ENCODE peak calls at places on chromosomes 7 and 10, in nine cellular contexts. O is CD8-positive, alpha-beta T cell; H is HL-60; A is ovary; M is cardiac muscle cell; Y is stomach; X is AG10803; S is left ventricle myocardium inferior; V is transverse colon. K is an unnamed sample.
A peak's percentile ranks its signal among the peaks of the same experiment; 100 is the strongest.

GRCh38 chr10:84261236-84261635 is 16.4 kb downstream of the RGR start:
- DNase-seq in O (no peak), H (no peak), A (no peak), M (no peak), Y (no peak), X (no peak), S (no peak), V (no peak), K (no peak)

GRCh38 chr10:126500185-126500584 is 111.9 kb upstream of the ADAM12 start:
- DNase-seq in O (no peak), H (no peak), A (no peak), M (no peak), Y (no peak), X (no peak), S (no peak), V (no peak), K (no peak)

GRCh38 chr10:78045856-78046255 is 12.2 kb downstream of the RPS24 start:
- DNase-seq in O (no peak), H (no peak), A (no peak), M (no peak), Y (no peak), X (no peak), S (no peak), V (no peak), K (no peak)

GRCh38 chr7:44077061-44077460 is 5.3 kb downstream of the POLM start:
- DNase-seq in O (no peak), H (no peak), A (no peak), M (no peak), Y (no peak), X (no peak), S (no peak), V (no peak), K (no peak)

GRCh38 chr10:110008518-110009339 is 945 bp downstream of the ADD3 start:
- DNase-seq in O (peak; percentile 45), H (no peak), A (peak; percentile 43), M (peak; percentile 42), Y (peak; percentile 66), X (no peak), S (peak; percentile 55), V (peak; percentile 61), K (no peak)

GRCh38 chr10:19212590-19212989 is 164.0 kb downstream of the MALRD1 start:
- DNase-seq in O (no peak), H (no peak), A (no peak), M (no peak), Y (no peak), X (no peak), S (no peak), V (no peak), K (no peak)

GRCh38 chr7:129515381-129515780 is 13.1 kb downstream of the SMKR1 start:
- DNase-seq in O (no peak), H (no peak), A (no peak), M (no peak), Y (no peak), X (no peak), S (no peak), V (no peak), K (no peak)

GRCh38 chr10:13998090-13998838 is 332.5 kb downstream of the FRMD4A start:
- DNase-seq in O (no peak), H (no peak), A (no peak), M (no peak), Y (no peak), X (no peak), S (no peak), V (no peak), K (peak; percentile 85)

GRCh38 chr7:47852330-47853245 is 95.7 kb downstream of the PKD1L1 start:
- DNase-seq in O (no peak), H (no peak), A (no peak), M (peak; percentile 18), Y (no peak), X (no peak), S (no peak), V (no peak), K (no peak)

GRCh38 chr10:38163617-38164016 is 69.5 kb downstream of the ZNF37A start:
- DNase-seq in O (no peak), H (no peak), A (no peak), M (no peak), Y (no peak), X (no peak), S (no peak), V (no peak), K (no peak)

GRCh38 chr10:132678436-132679216 is 107.3 kb downstream of the NKX6-2 start:
- DNase-seq in O (no peak), H (no peak), A (peak; percentile 9), M (no peak), Y (no peak), X (no peak), S (no peak), V (no peak), K (no peak)

GRCh38 chr7:156725074-156725473 is 84.5 kb downstream of the RNF32 start:
- DNase-seq in O (no peak), H (no peak), A (no peak), M (no peak), Y (no peak), X (no peak), S (no peak), V (no peak), K (no peak)

GRCh38 chr10:2202401-2202800 is 465.1 kb upstream of the ADARB2 start:
- DNase-seq in O (no peak), H (no peak), A (no peak), M (no peak), Y (no peak), X (no peak), S (no peak), V (no peak), K (no peak)

GRCh38 chr10:49742683-49743463 is 19.2 kb downstream of the OGDHL start:
- DNase-seq in O (no peak), H (no peak), A (no peak), M (no peak), Y (peak; percentile 23), X (no peak), S (no peak), V (no peak), K (no peak)

GRCh38 chr7:874036-874749 is 2.2 kb upstream of the GET4 start:
- DNase-seq in O (no peak), H (no peak), A (peak; percentile 63), M (peak; percentile 56), Y (no peak), X (no peak), S (no peak), V (no peak), K (no peak)

GRCh38 chr7:876077-876971 is at the start of gene GET4:
- DNase-seq in O (peak; percentile 95), H (peak; percentile 96), A (peak; percentile 96), M (peak; percentile 94), Y (peak; percentile 98), X (peak; percentile 98), S (peak; percentile 96), V (peak; percentile 97), K (peak; percentile 93)

GRCh38 chr7:875051-875450 is 1.3 kb upstream of the GET4 start:
- DNase-seq in O (no peak), H (no peak), A (no peak), M (no peak), Y (no peak), X (no peak), S (no peak), V (no peak), K (no peak)

GRCh38 chr7:876972-877311 is 588 bp downstream of the GET4 start:
- DNase-seq in O (no peak), H (peak; percentile 63), A (no peak), M (no peak), Y (no peak), X (no peak), S (no peak), V (no peak), K (no peak)

DNA sequence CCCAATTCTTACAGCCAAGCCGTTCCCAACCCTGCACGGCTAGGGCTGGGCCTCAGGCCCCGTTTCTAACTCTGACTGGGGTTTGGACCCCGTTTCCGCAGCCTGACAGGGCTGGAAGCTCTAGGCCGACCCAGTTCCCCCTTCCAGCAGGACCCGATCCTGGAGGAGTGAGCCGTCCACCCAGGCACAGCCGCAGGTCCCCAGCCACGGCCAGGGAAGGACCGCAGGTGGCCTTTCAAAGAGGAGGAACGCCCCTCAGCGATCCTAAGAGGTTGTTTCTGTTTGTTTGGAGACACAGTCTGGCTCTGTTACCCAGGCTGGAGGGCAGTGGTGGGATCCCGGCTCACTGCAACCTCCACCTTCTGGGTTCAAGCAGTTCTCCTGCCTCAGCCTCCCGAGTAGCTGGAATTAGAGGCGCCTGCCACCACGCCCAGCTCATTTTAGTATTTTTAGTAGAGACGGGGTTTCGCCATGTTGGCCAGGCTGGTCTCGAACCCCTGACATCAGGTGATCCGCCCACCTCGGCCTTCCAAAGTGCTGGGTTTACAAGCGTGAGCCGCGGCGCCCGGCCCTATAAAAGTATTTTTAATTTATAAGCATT is 778 bp upstream of the GET4 start:
- DNase-seq in O (no peak), H (no peak), A (peak; percentile 45), M (no peak), Y (no peak), X (no peak), S (no peak), V (peak; percentile 30), K (no peak)
- H3K4me3 ChIP-seq in O (no peak overlapping the region), H (peak overlapping the region; percentile 25), A (peak overlapping the region; percentile 43), M (no peak overlapping the region), Y (peak overlapping the region; percentile 81), X (peak overlapping the region; percentile 51), S (peak overlapping the region; percentile 94), V (peak overlapping the region; percentile 51), K (peak overlapping the region; percentile 50)

GRCh38 chr10:8116926-8117493 is 62.5 kb downstream of the GATA3 start:
- DNase-seq in O (no peak), H (no peak), A (no peak), M (no peak), Y (no peak), X (no peak), S (no peak), V (no peak), K (no peak)
- TF ChIP-seq CTCF in O (no peak), H (no peak), A (no peak), M (no peak), Y (no peak), X (no peak), S (no peak), V (no peak), K (no peak)

DNA sequence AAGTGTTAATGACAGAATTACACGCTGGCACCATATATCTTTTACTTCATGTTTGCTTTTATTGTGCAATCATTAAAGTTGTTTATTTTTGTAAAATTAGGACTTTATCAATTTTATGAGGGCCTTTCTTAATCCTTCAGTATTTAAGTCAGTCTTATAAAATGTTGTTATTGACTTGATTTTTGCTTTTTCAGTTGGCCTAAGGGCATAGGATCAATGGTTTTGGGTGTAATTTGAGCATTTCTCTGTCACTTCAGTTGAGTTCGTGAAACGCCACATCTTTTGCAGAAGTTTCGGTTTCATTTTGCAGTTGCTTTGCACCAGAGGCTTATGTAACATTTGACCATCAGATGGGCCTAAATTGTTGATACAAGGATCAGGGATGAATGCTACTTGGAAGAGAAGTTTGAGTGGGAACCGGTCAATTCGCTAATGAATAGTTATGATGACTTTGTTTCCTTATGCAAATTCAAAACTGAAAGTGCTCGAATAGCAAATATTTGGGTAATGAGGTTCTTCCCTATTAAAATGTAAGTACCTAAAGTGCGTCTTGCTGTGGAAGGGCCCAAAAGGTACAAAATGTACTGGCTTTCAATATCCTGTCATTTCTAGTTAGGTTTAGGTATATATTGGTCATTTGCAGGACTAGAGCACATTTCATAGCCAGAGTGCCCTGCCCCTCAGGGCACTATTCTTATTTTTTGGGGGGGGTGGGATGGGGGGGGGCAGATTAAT is 340.9 kb downstream of the LRMDA start:
- DNase-seq in O (no peak), H (peak; percentile 33), A (no peak), M (no peak), Y (no peak), X (peak; percentile 25), S (no peak), V (no peak), K (peak; percentile 67)
- H3K4me3 ChIP-seq in O (peak overlapping the region; percentile 64), H (peak overlapping the region; percentile 25), A (peak overlapping the region; percentile 33), M (no peak overlapping the region), Y (peak overlapping the region; percentile 31), X (peak overlapping the region; percentile 13), S (peak overlapping the region; percentile 46), V (peak overlapping the region; percentile 25), K (peak overlapping the region; percentile 15)

GRCh38 chr7:7231865-7232264 is 49.5 kb downstream of the C1GALT1 start:
- DNase-seq in O (no peak), H (no peak), A (no peak), M (no peak), Y (no peak), X (no peak), S (no peak), V (no peak), K (no peak)
- TF ChIP-seq CTCF in O (no peak), H (no peak), A (no peak), M (no peak), Y (no peak), X (no peak), S (no peak), V (no peak), K (no peak)

K was measured in fibroblast of the aortic adventitia.